ENCODE peak calls at places on chromosomes 7 and 10, in six cellular contexts. T is HCEC 1CT; R is endothelial cell; P is amniotic epithelial cell; M is HTR-8/SVneo; Q is stimulated activated CD4-positive, alpha-beta T cell treated with anti-CD3 and anti-CD28 coated beads, Interleukin-12 subunit alpha, Interleukin-12 subunit beta, amount 100 ng/mL, for 48 hours. I is an unnamed sample.

GRCh38 chr7:16028103-16028502 is 341.6 kb upstream of the MEOX2 start:
- DNase-seq in T (peak; percentile 95), R (no peak), P (peak; percentile 95), M (peak; percentile 10), Q (no peak), I (peak; percentile 54)

GRCh38 chr7:4014649-4015048 is 667.4 kb upstream of the FOXK1 start:
- DNase-seq in T (no peak), R (no peak), P (no peak), M (no peak), Q (no peak), I (no peak)

GRCh38 chr7:108296911-108297310 is 159.3 kb downstream of the NRCAM start:
- DNase-seq in T (peak; percentile 26), R (no peak), P (no peak), M (no peak), Q (no peak), I (no peak)

GRCh38 chr7:40437936-40438634 is 303.3 kb downstream of the SUGCT start:
- DNase-seq in T (peak; percentile 11), R (no peak), P (peak; percentile 32), M (no peak), Q (no peak), I (no peak)

GRCh38 chr10:314381-314780 is 179.1 kb downstream of the ZMYND11 start:
- DNase-seq in T (no peak), R (no peak), P (no peak), M (no peak), Q (no peak), I (no peak)

GRCh38 chr7:155858521-155859061 is 46.3 kb upstream of the SHH start:
- DNase-seq in T (no peak), R (no peak), P (no peak), M (peak; percentile 30), Q (no peak), I (peak; percentile 74)

GRCh38 chr10:86870679-86871078 is 86.7 kb downstream of the MMRN2 start:
- DNase-seq in T (no peak), R (no peak), P (no peak), M (no peak), Q (no peak), I (no peak)

GRCh38 chr10:4181075-4181474 is 396.1 kb upstream of the KLF6 start:
- DNase-seq in T (no peak), R (no peak), P (no peak), M (no peak), Q (no peak), I (no peak)

GRCh38 chr7:158467562-158467961 is 120.1 kb downstream of the PTPRN2 start:
- DNase-seq in T (no peak), R (no peak), P (no peak), M (no peak), Q (no peak), I (no peak)

I was measured in PC-3.